ENCODE peak calls at places on chromosome 7, in ten cellular contexts. Y is psoas muscle, J is pancreas, A is hepatocyte, S is trophoblast cell, L is Karpas-422, K is uterus, P is GM23338, D is adrenal gland, G is GM12878. V is an unnamed sample. For H3K27me3, the result is how much of the 10 kb centered on the place peaks cover.

GRCh38 chr7:28389504-28390385 is 22.6 kb upstream of the CREB5 start:
- DNase-seq in Y (no peak), J (no peak), A (peak), S (no peak), L (peak), K (no peak), P (peak), D (no peak), G (no peak), V (no peak)

GRCh38 chr7:92634125-92634710 is 44.0 kb upstream of the FAM133B start:
- DNase-seq in Y (no peak), J (no peak), A (no peak), S (no peak), L (no peak), K (no peak), P (no peak), D (no peak), G (no peak), V (no peak)

GRCh38 chr7:159033473-159033825 is 111.2 kb downstream of the VIPR2 start:
- DNase-seq in Y (no peak), J (no peak), A (no peak), S (no peak), L (no peak), K (no peak), P (no peak), D (no peak), G (no peak), V (no peak)

GRCh38 chr7:21939136-21939857 is 6.4 kb downstream of the CDCA7L start:
- DNase-seq in Y (no peak), J (no peak), A (no peak), S (no peak), L (peak), K (no peak), P (no peak), D (no peak), G (peak), V (peak)

GRCh38 chr7:157469181-157470016 is 132.6 kb downstream of the DNAJB6 start:
- DNase-seq in Y (no peak), J (no peak), A (no peak), S (no peak), L (no peak), K (no peak), P (no peak), D (no peak), G (no peak), V (no peak)

GRCh38 chr7:47400741-47401206 is 181.1 kb downstream of the TNS3 start:
- DNase-seq in Y (no peak), J (no peak), A (no peak), S (peak), L (no peak), K (peak), P (peak), D (peak), G (no peak), V (peak)

GRCh38 chr7:34080513-34080912 is 175.2 kb downstream of the BMPER start:
- DNase-seq in Y (no peak), J (no peak), A (no peak), S (no peak), L (no peak), K (no peak), P (no peak), D (no peak), G (no peak), V (no peak)

GRCh38 chr7:5701085-5701914 is 80.2 kb downstream of the RNF216 start:
- DNase-seq in Y (no peak), J (no peak), A (no peak), S (peak), L (peak), K (no peak), P (no peak), D (no peak), G (peak), V (no peak)

GRCh38 chr7:104272767-104273384 is 55.5 kb upstream of the LHFPL3 start:
- DNase-seq in Y (no peak), J (no peak), A (peak), S (no peak), L (peak), K (no peak), P (peak), D (no peak), G (no peak), V (no peak)

GRCh38 chr7:6179620-6180343 is 92.6 kb downstream of the CYTH3 start:
- DNase-seq in Y (no peak), J (no peak), A (no peak), S (no peak), L (no peak), K (no peak), P (no peak), D (no peak), G (no peak), V (no peak)

GRCh38 chr7:23472046-23472445 is 1.8 kb upstream of the IGF2BP3 start:
- DNase-seq in Y (no peak), J (no peak), A (no peak), S (no peak), L (peak), K (no peak), P (no peak), D (no peak), G (no peak), V (no peak)

GRCh38 chr7:69695998-69696657 is 97.9 kb downstream of the AUTS2 start:
- DNase-seq in Y (no peak), J (no peak), A (no peak), S (no peak), L (peak), K (no peak), P (no peak), D (no peak), G (peak), V (no peak)

GRCh38 chr7:110386914-110387313 is 704.0 kb upstream of the LRRN3 start:
- DNase-seq in Y (no peak), J (no peak), A (peak), S (peak), L (no peak), K (no peak), P (peak), D (no peak), G (no peak), V (no peak)

GRCh38 chr7:537911-538634 is 18.4 kb upstream of the PDGFA start:
- DNase-seq in Y (peak), J (peak), A (peak), S (peak), L (no peak), K (peak), P (peak), D (peak), G (no peak), V (no peak)

GRCh38 chr7:19051767-19052375 is 65.6 kb downstream of the TWIST1 start:
- DNase-seq in Y (no peak), J (no peak), A (peak), S (peak), L (peak), K (no peak), P (peak), D (no peak), G (no peak), V (no peak)

GRCh38 chr7:136526408-136527105 is 341.9 kb upstream of the CHRM2 start:
- DNase-seq in Y (no peak), J (no peak), A (no peak), S (no peak), L (no peak), K (no peak), P (no peak), D (no peak), G (no peak), V (peak)

GRCh38 chr7:138089080-138089901 is 13.0 kb downstream of the AKR1D1 start:
- DNase-seq in Y (no peak), J (no peak), A (peak), S (no peak), L (no peak), K (no peak), P (no peak), D (peak), G (no peak), V (no peak)

GRCh38 chr7:151520419-151521229 is 929 bp upstream of the RHEB start:
- DNase-seq in Y (peak), J (peak), A (no peak), S (no peak), L (no peak), K (peak), P (peak), D (peak), G (no peak), V (peak)

GRCh38 chr7:1859266-1860035 is 189.4 kb downstream of the ELFN1 start:
- DNase-seq in Y (peak), J (no peak), A (no peak), S (no peak), L (no peak), K (no peak), P (no peak), D (no peak), G (no peak), V (no peak)

GRCh38 chr7:142752376-142753225 is 3.3 kb downstream of the PRSS1 start:
- DNase-seq in Y (no peak), J (no peak), A (no peak), S (no peak), L (no peak), K (no peak), P (no peak), D (no peak), G (no peak), V (no peak)

GRCh38 chr7:92832623-92833023 is 3.8 kb downstream of the CDK6 start:
- DNase-seq in Y (no peak), J (no peak), A (no peak), S (no peak), L (no peak), K (no peak), P (no peak), D (no peak), G (no peak), V (no peak)

GRCh38 chr7:2037301-2037804 is 195.4 kb downstream of the MAD1L1 start:
- DNase-seq in Y (peak), J (no peak), A (no peak), S (no peak), L (no peak), K (no peak), P (no peak), D (no peak), G (no peak), V (no peak)

GRCh38 chr7:104963991-104964385 is 50.0 kb upstream of the KMT2E start:
- DNase-seq in Y (no peak), J (no peak), A (no peak), S (no peak), L (no peak), K (no peak), P (no peak), D (no peak), G (no peak), V (no peak)

GRCh38 chr7:114375914-114376313 is 38.7 kb upstream of the FOXP2 start:
- DNase-seq in Y (no peak), J (no peak), A (no peak), S (no peak), L (no peak), K (no peak), P (no peak), D (no peak), G (no peak), V (no peak)

GRCh38 chr7:129828989-129829676 is 123.6 kb downstream of the UBE2H start:
- DNase-seq in Y (no peak), J (no peak), A (no peak), S (no peak), L (no peak), K (no peak), P (peak), D (no peak), G (no peak), V (peak)

GRCh38 chr7:154721086-154721485 is 281.8 kb downstream of the PAXIP1 start:
- DNase-seq in Y (no peak), J (no peak), A (no peak), S (no peak), L (no peak), K (no peak), P (no peak), D (no peak), G (no peak), V (no peak)

GRCh38 chr7:55375237-55375636 is 10.1 kb downstream of the LANCL2 start:
- DNase-seq in Y (no peak), J (no peak), A (no peak), S (no peak), L (no peak), K (no peak), P (peak), D (no peak), G (no peak), V (no peak)

GRCh38 chr7:99142727-99143521 is 984 bp downstream of the SMURF1 start:
- DNase-seq in Y (peak), J (peak), A (peak), S (peak), L (peak), K (peak), P (peak), D (peak), G (peak), V (peak)

GRCh38 chr7:86598311-86598710 is 45.4 kb upstream of the GRM3 start:
- DNase-seq in Y (no peak), J (peak), A (peak), S (no peak), L (peak), K (no peak), P (peak), D (peak), G (no peak), V (no peak)

GRCh38 chr7:121020652-121021051 is 32.1 kb downstream of the CPED1 start:
- DNase-seq in Y (no peak), J (no peak), A (no peak), S (no peak), L (no peak), K (no peak), P (no peak), D (no peak), G (no peak), V (no peak)

GRCh38 chr7:13987395-13987794 is 2.1 kb downstream of the ETV1 start:
- DNase-seq in Y (no peak), J (no peak), A (no peak), S (no peak), L (no peak), K (no peak), P (no peak), D (no peak), G (no peak), V (no peak)

GRCh38 chr7:99748846-99749579 is 14.0 kb upstream of the CYP3A7 start:
- DNase-seq in Y (no peak), J (no peak), A (no peak), S (no peak), L (no peak), K (no peak), P (no peak), D (no peak), G (no peak), V (no peak)

GRCh38 chr7:120920588-120920987 is 30.0 kb upstream of the ING3 start:
- DNase-seq in Y (no peak), J (no peak), A (no peak), S (no peak), L (no peak), K (no peak), P (no peak), D (no peak), G (no peak), V (no peak)

GRCh38 chr7:129970816-129971215 is 18.1 kb upstream of the UBE2H start:
- DNase-seq in Y (no peak), J (no peak), A (no peak), S (peak), L (no peak), K (no peak), P (no peak), D (no peak), G (no peak), V (no peak)

GRCh38 chr7:50216626-50217025 is 87.9 kb upstream of the IKZF1 start:
- DNase-seq in Y (no peak), J (no peak), A (no peak), S (no peak), L (no peak), K (no peak), P (no peak), D (no peak), G (no peak), V (no peak)

GRCh38 chr7:121305109-121305508 is 23.7 kb upstream of the WNT16 start:
- DNase-seq in Y (no peak), J (no peak), A (no peak), S (no peak), L (no peak), K (no peak), P (peak), D (no peak), G (no peak), V (no peak)

GRCh38 chr7:35971133-35971995 is 170.5 kb downstream of the SEPTIN7 start:
- DNase-seq in Y (no peak), J (no peak), A (no peak), S (no peak), L (no peak), K (no peak), P (no peak), D (no peak), G (no peak), V (no peak)

GRCh38 chr7:15692621-15693020 is 6.1 kb upstream of the MEOX2 start:
- DNase-seq in Y (no peak), J (no peak), A (no peak), S (no peak), L (no peak), K (no peak), P (no peak), D (no peak), G (no peak), V (no peak)
- H3K4me3 ChIP-seq in Y (no peak), J (no peak), A (no peak), S (no peak), L (no peak), K (no peak), P (no peak), D (no peak), G (no peak), V (no peak)

DNA sequence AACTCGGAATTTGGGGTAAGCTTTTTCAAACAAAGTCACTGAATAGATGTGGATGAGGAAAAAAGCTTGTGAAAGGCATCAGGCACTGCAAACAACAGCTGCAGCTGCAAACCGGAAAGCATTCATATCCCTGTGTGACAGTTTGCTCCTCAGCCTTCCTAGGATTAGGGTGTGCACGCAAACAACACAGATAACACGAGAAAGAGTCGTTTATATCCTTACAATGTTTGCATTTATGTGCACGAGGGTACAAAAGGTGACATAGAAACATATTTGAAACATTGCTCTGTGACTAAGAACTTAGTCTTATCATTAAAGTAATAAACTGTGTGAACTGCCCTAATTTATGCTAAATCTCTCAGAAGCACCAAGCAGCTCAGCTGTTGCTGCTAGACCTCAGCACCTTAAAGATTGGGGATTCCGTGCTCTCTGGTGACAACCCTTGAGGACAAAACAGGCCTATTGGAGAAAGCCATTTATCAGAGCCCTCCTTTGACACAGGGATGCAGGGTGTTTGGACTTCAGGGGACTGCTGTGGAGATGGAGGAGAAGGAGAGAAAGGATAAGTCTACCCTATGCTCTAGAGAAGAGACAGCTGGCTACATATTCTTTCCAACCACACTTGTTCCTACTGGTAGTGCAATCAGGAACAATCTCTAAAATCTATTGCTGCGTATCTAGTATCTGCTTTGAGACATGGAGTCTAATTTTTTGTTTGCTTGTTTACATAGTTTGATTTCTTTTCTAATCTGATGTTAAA is 176.2 kb downstream of the GNAT3 start:
- DNase-seq in Y (no peak), J (no peak), A (peak), S (no peak), L (no peak), K (no peak), P (no peak), D (no peak), G (no peak), V (no peak)
- H3K27ac ChIP-seq in Y (no peak), J (no peak), A (peak), S (no peak), L (no peak), K (no peak), P (no peak), D (peak), G (no peak), V (no peak)

DNA sequence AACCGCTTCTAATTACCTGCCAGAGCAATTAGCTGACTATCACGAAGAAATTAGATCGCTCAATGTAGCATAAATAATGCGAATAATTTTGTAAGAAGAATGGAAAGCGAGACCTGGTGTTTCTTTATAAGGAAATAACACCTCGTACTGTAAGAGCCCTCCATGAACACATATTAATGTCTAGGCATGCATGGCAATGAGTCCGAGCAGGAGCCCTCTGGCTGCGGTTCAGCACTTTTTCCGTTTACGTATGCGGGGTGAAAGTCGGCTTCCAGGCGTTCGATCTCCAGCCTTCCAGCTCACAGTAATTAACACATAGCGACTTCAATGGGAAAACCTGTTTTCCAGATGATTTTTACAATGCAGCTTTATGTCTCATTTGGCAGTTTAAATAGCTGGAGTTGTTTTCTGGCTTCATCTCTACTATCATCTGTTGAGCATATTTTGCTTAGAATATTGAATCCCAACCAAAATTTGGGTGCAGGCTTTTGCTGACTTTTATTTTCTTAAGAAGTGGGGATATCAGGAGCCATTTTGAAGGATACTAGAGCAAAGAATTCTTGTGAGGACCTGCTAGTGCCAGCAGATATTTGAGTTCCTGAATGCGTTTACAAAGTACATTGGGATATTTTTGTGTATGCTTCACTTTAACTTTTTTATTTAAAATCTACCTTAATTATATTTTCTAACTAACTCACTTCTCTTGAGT is 7.2 kb upstream of the SP8 start:
- DNase-seq in Y (no peak), J (no peak), A (no peak), S (no peak), L (no peak), K (no peak), P (peak), D (no peak), G (no peak), V (no peak)
- H3K27me3 ChIP-seq in Y (under half), J (half or more), A (half or more), S (half or more), L (under half), K (half or more), P (half or more), D (half or more), G (under half), V (half or more)

DNA sequence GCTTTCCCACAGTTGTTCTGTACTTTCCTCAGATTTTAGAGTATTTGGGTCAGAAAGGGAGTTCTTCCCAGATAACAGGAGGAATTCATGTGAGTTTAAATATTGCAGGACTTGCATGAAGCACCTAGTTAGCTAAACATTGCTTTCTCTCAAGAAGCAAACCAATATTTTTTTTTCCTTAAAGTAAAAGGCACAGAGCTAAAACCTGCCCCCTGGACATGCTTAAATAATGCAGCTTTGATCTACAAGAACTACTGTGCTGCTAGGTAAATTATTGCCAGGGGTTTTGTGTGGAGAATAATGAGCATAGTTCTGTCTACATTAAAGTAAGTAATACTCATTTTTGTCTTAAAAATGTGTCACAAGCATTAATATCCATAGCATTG is 542 bp upstream of the SOSTDC1 start:
- DNase-seq in Y (no peak), J (no peak), A (no peak), S (no peak), L (no peak), K (no peak), P (no peak), D (no peak), G (no peak), V (no peak)
- H3K4me3 ChIP-seq in Y (no peak), J (no peak), A (peak), S (no peak), L (no peak), K (no peak), P (no peak), D (no peak), G (no peak), V (no peak)

GRCh38 chr7:106610996-106611886 is 49.7 kb downstream of the CCDC71L start:
- DNase-seq in Y (no peak), J (no peak), A (no peak), S (peak), L (no peak), K (no peak), P (peak), D (no peak), G (peak), V (no peak)

GRCh38 chr7:106606120-106606519 is 54.8 kb downstream of the CCDC71L start:
- DNase-seq in Y (no peak), J (no peak), A (no peak), S (no peak), L (no peak), K (no peak), P (no peak), D (no peak), G (no peak), V (no peak)

GRCh38 chr7:106609416-106609815 is 51.5 kb downstream of the CCDC71L start:
- DNase-seq in Y (no peak), J (no peak), A (no peak), S (no peak), L (no peak), K (no peak), P (no peak), D (no peak), G (no peak), V (no peak)

GRCh38 chr7:106611911-106612310 is 49.0 kb downstream of the CCDC71L start:
- DNase-seq in Y (no peak), J (no peak), A (peak), S (peak), L (no peak), K (no peak), P (no peak), D (no peak), G (no peak), V (no peak)

GRCh38 chr7:106608664-106609063 is 52.3 kb downstream of the CCDC71L start:
- DNase-seq in Y (no peak), J (no peak), A (peak), S (no peak), L (no peak), K (no peak), P (no peak), D (no peak), G (no peak), V (no peak)
- H3K27ac ChIP-seq in Y (no peak), J (no peak), A (peak), S (no peak), L (no peak), K (no peak), P (no peak), D (no peak), G (no peak), V (no peak)

V was measured in thyroid gland.